ENCODE peak calls at places on chromosome 5, in five cellular contexts. C is neural progenitor cell, L is fibroblast of mammary gland, H is AG09309, J is GM23338. W is an unnamed sample.

GRCh38 chr5:124580925-124581821 is 165.3 kb downstream of the ZNF608 start:
- DNase-seq in C (peak; percentile 91), L (no peak), H (no peak), J (peak; percentile 95), W (no peak)

GRCh38 chr5:101942321-101942882 is 353.7 kb downstream of the SLCO4C1 start:
- DNase-seq in C (peak; percentile 66), L (peak; percentile 1), H (no peak), J (peak; percentile 74), W (no peak)

GRCh38 chr5:159210306-159210722 is 961 bp upstream of the RNF145 start:
- DNase-seq in C (no peak), L (no peak), H (no peak), J (no peak), W (no peak)

GRCh38 chr5:123094227-123094918 is 5.3 kb downstream of the PRDM6 start:
- DNase-seq in C (peak; percentile 34), L (no peak), H (no peak), J (peak; percentile 17), W (peak; percentile 83)

GRCh38 chr5:106189121-106189809 is 1481.5 kb downstream of the EFNA5 start:
- DNase-seq in C (no peak), L (no peak), H (no peak), J (no peak), W (no peak)

GRCh38 chr5:140358738-140359310 is 1.2 kb upstream of the SLC4A9 start:
- DNase-seq in C (peak; percentile 87), L (peak; percentile 45), H (no peak), J (peak; percentile 88), W (peak; percentile 51)

GRCh38 chr5:149227168-149227826 is 44.4 kb upstream of the AFAP1L1 start:
- DNase-seq in C (no peak), L (peak; percentile 54), H (peak; percentile 29), J (no peak), W (peak; percentile 66)

GRCh38 chr5:174056064-174056842 is 10.7 kb downstream of the NSG2 start:
- DNase-seq in C (no peak), L (no peak), H (no peak), J (peak; percentile 24), W (no peak)

GRCh38 chr5:176653401-176653800 is 6.1 kb downstream of the TSPAN17 start:
- DNase-seq in C (no peak), L (peak; percentile 74), H (no peak), J (no peak), W (peak; percentile 20)

GRCh38 chr5:95780597-95780996 is 41.9 kb downstream of the GLRX start:
- DNase-seq in C (no peak), L (peak; percentile 21), H (no peak), J (no peak), W (no peak)

GRCh38 chr5:15383469-15383868 is 116.5 kb upstream of the FBXL7 start:
- DNase-seq in C (peak; percentile 42), L (peak; percentile 22), H (no peak), J (peak; percentile 77), W (peak; percentile 37)

GRCh38 chr5:29079771-29080170 is 2041.4 kb upstream of the CDH9 start:
- DNase-seq in C (peak; percentile 34), L (no peak), H (no peak), J (peak; percentile 70), W (no peak)

GRCh38 chr5:83636141-83636540 is 84.5 kb downstream of the HAPLN1 start:
- DNase-seq in C (no peak), L (peak; percentile 28), H (no peak), J (no peak), W (peak; percentile 34)

GRCh38 chr5:134813827-134814226 is 31.9 kb upstream of the C5orf24 start:
- DNase-seq in C (no peak), L (no peak), H (no peak), J (no peak), W (no peak)

GRCh38 chr5:152007556-152007955 is 82.9 kb upstream of the GLRA1 start:
- DNase-seq in C (peak; percentile 25), L (no peak), H (no peak), J (peak; percentile 62), W (no peak)

GRCh38 chr5:116747881-116748280 is 173.3 kb upstream of the SEMA6A start:
- DNase-seq in C (no peak), L (peak; percentile 12), H (no peak), J (no peak), W (no peak)

GRCh38 chr5:158754018-158754514 is 345.6 kb downstream of the EBF1 start:
- DNase-seq in C (no peak), L (peak; percentile 93), H (peak; percentile 96), J (no peak), W (peak; percentile 90)

GRCh38 chr5:163434410-163434866 is 3.0 kb upstream of the CCNG1 start:
- DNase-seq in C (no peak), L (peak; percentile 26), H (no peak), J (no peak), W (peak; percentile 61)

GRCh38 chr5:14257995-14258403 is 114.9 kb downstream of the TRIO start:
- DNase-seq in C (no peak), L (no peak), H (no peak), J (no peak), W (no peak)

GRCh38 chr5:54091416-54092130 is 218.8 kb downstream of the ARL15 start:
- DNase-seq in C (no peak), L (no peak), H (no peak), J (no peak), W (no peak)

GRCh38 chr5:54088081-54088480 is 222.3 kb downstream of the ARL15 start:
- DNase-seq in C (no peak), L (no peak), H (no peak), J (peak; percentile 15), W (no peak)

GRCh38 chr5:54093081-54093492 is 217.3 kb downstream of the ARL15 start:
- DNase-seq in C (no peak), L (no peak), H (no peak), J (no peak), W (no peak)

GRCh38 chr5:54087436-54087835 is 222.9 kb downstream of the ARL15 start:
- DNase-seq in C (no peak), L (peak; percentile 44), H (peak; percentile 52), J (no peak), W (peak; percentile 87)

DNA sequence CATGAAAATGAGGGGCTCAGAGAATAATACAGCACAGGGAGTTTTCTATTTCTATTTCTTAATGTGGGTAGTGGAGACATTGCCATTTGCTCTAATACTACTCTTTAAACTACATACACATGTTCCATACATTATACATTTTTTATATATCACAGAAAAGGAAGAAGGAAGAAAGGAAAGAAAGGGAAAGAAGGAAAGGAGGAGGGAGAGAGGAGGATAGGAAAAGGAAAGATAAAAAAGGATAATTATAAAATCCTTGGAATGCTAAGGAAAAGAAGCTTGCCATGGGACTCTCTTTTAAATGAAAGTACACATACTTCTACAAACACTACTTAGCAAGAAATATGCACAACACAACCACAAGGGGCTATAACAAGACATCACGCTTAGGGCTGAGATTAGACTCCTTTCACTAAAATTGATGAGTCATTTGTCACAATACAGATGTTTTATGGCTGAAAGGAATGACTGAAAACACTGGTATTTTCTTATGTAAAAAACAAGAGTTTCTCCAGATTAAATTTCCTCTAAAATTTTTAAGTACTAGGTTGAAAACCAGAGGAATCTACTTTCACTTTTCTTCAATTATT is 219.8 kb downstream of the ARL15 start:
- DNase-seq in C (no peak), L (peak; percentile 84), H (peak; percentile 89), J (peak; percentile 27), W (peak; percentile 92)
- TF ChIP-seq CTCF in C (peak; percentile 8), L (peak; percentile 45), H (peak; percentile 51), J (peak; percentile 30), W (peak; percentile 72)

GRCh38 chr5:55923873-55924500 is 70.8 kb downstream of the IL6ST start:
- DNase-seq in C (no peak), L (no peak), H (no peak), J (no peak), W (no peak)

GRCh38 chr5:55924744-55925143 is 70.0 kb downstream of the IL6ST start:
- DNase-seq in C (no peak), L (no peak), H (no peak), J (no peak), W (no peak)

GRCh38 chr5:55921617-55922016 is 70.5 kb downstream of the IL31RA start:
- DNase-seq in C (no peak), L (no peak), H (no peak), J (no peak), W (no peak)

GRCh38 chr5:55925181-55925580 is 69.6 kb downstream of the IL6ST start:
- DNase-seq in C (no peak), L (no peak), H (no peak), J (no peak), W (no peak)

GRCh38 chr5:55923177-55923872 is 71.4 kb downstream of the IL6ST start:
- DNase-seq in C (peak; percentile 11), L (no peak), H (no peak), J (peak; percentile 53), W (no peak)
- H3K4me3 ChIP-seq in C (no peak overlapping the region), L (no peak overlapping the region), H (peak overlapping the region; percentile 11), J (no peak overlapping the region), W (no peak overlapping the region)

DNA sequence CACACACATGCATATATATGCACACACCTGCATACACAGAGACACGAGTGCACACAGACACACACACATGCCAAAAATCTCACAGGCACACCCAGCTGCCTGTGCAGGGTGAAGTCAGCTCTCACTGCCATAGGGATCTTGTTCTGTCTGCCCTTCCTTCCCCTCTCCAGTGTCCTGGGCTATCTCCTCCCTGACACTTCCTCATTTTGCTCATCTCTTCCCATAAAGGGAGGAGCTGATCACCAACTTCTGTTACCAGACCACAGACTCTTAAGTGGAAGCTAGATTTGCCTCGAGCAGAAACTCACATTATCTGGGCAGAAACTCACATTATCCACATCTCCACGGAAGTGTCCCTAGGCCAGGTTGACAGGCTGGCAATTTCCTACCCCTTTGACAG is 28.7 kb downstream of the LCP2 start:
- DNase-seq in C (no peak), L (no peak), H (no peak), J (no peak), W (no peak)
- TF ChIP-seq CTCF in C (no peak), L (no peak), H (no peak), J (no peak), W (no peak)

GRCh38 chr5:1564824-1565736 is 41.3 kb upstream of the LPCAT1 start:
- DNase-seq in C (no peak), L (no peak), H (no peak), J (no peak), W (no peak)

GRCh38 chr5:1564182-1564748 is 40.5 kb upstream of the LPCAT1 start:
- DNase-seq in C (no peak), L (peak; percentile 84), H (no peak), J (no peak), W (peak; percentile 67)

GRCh38 chr5:1565737-1566734 is 42.3 kb upstream of the LPCAT1 start:
- DNase-seq in C (no peak), L (no peak), H (no peak), J (no peak), W (no peak)

GRCh38 chr5:1570975-1571374 is 47.2 kb upstream of the LPCAT1 start:
- DNase-seq in C (no peak), L (no peak), H (no peak), J (no peak), W (no peak)

GRCh38 chr5:1568201-1568979 is 44.6 kb upstream of the LPCAT1 start:
- DNase-seq in C (no peak), L (peak; percentile 91), H (peak; percentile 46), J (no peak), W (peak; percentile 94)
- H3K4me3 ChIP-seq in C (no peak overlapping the region), L (no peak overlapping the region), H (no peak overlapping the region), J (no peak overlapping the region), W (peak overlapping the region; percentile 22)